ENCODE peak calls at places on chromosomes 13 and 19, in ten cellular contexts. E is heart right ventricle, H is heart left ventricle, J is fibroblast of lung, U is mesenchymal stem cell, P is iPS DF 6.9, F is endodermal cell, M is left lung, R is suprapubic skin, V is thoracic aorta. C is an unnamed sample. For H3K9me3, the result is how much of the 10 kb centered on the place peaks cover.

GRCh38 chr19:31118926-31119325 is 230.3 kb downstream of the TSHZ3 start:
- DNase-seq in F (no peak), H (no peak), P (no peak), V (no peak), R (no peak), E (no peak), J (no peak), M (no peak), U (peak), C (no peak)

GRCh38 chr19:14006766-14007562 is 844 bp upstream of the RFX1 start:
- DNase-seq in P (peak), J (no peak), V (no peak), H (no peak), R (peak), E (peak), F (peak), U (no peak), M (no peak), C (no peak)

GRCh38 chr13:105327727-105328126 is 1207.7 kb downstream of the EFNB2 start:
- DNase-seq in F (no peak), R (no peak), P (no peak), J (peak), U (peak), H (no peak), M (no peak), V (no peak), E (no peak), C (no peak)

GRCh38 chr13:42970824-42971669 is 21.0 kb downstream of the EPSTI1 start:
- DNase-seq in R (no peak), J (peak), V (no peak), P (no peak), F (peak), U (peak), H (no peak), M (no peak), E (no peak), C (no peak)

GRCh38 chr13:110249326-110249725 is 57.6 kb downstream of the COL4A1 start:
- DNase-seq in V (no peak), E (no peak), H (no peak), U (no peak), P (no peak), F (no peak), J (no peak), R (no peak), M (no peak), C (no peak)

GRCh38 chr19:48218964-48219363 is 36.7 kb downstream of the CARD8 start:
- DNase-seq in E (no peak), J (no peak), H (no peak), V (no peak), M (no peak), F (no peak), R (no peak), U (peak), P (no peak), C (no peak)

GRCh38 chr19:28878862-28879566 is 333.9 kb downstream of the UQCRFS1 start:
- DNase-seq in V (peak), J (peak), E (peak), F (peak), H (peak), M (peak), R (no peak), U (peak), P (peak), C (peak)

GRCh38 chr13:39952244-39953233 is 297.1 kb downstream of the COG6 start:
- DNase-seq in R (no peak), U (peak), M (no peak), E (no peak), H (no peak), J (peak), V (no peak), F (no peak), P (no peak), C (no peak)

GRCh38 chr13:102948006-102948405 is 102.2 kb downstream of the ERCC5 start:
- DNase-seq in M (no peak), H (no peak), R (no peak), P (no peak), J (peak), F (no peak), U (no peak), E (no peak), V (no peak), C (no peak)

GRCh38 chr13:53121879-53122278 is 93.3 kb downstream of the OLFM4 start:
- DNase-seq in V (no peak), P (no peak), R (no peak), E (no peak), J (no peak), F (no peak), U (no peak), H (no peak), M (no peak), C (no peak)

GRCh38 chr19:49114630-49115363 is 627 bp downstream of the LIN7B start:
- DNase-seq in F (peak), E (peak), R (no peak), M (peak), H (peak), P (no peak), V (no peak), U (peak), J (peak), C (no peak)

GRCh38 chr13:49608932-49609331 is 19.4 kb upstream of the ARL11 start:
- DNase-seq in J (no peak), R (no peak), V (no peak), U (no peak), F (no peak), H (no peak), E (no peak), P (no peak), M (no peak), C (no peak)

GRCh38 chr13:22126433-22127021 is 455.7 kb downstream of the FGF9 start:
- DNase-seq in J (no peak), U (no peak), P (no peak), R (no peak), M (no peak), E (no peak), H (no peak), V (no peak), F (no peak), C (no peak)

GRCh38 chr19:47379398-47379938 is 30.4 kb downstream of the DHX34 start:
- DNase-seq in E (no peak), U (no peak), F (no peak), J (no peak), P (no peak), M (no peak), H (no peak), V (no peak), R (no peak), C (no peak)

DNA sequence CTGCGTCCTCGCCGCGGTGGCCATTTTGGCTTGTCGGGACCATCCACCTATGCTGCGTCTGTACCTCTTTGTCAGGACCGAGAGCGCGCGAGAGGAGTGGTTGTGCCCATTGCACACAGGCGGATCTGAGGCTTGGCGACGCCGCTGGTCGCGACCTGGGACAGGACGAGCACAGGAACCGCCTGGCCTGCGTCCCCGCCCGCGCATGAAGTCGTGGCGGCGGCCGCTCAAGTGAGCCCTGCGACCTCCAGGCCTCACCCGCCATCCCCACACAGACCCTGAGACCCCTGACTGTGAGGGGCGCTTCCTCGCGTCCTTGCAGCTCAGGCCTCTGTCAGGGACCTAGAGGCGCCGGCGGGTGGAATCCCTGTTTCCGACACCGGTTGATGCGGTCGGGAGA is 16.8 kb downstream of the ZNF586 start:
- DNase-seq in M (no peak), F (no peak), V (no peak), H (no peak), R (no peak), P (no peak), E (no peak), J (no peak), U (no peak), C (no peak)
- H3K9me3 ChIP-seq in M (half or more), F (under half), V (half or more), H (under half), R (under half), P (under half), E (under half), J (under half), U (under half), C (under half)

GRCh38 chr13:94878721-94879120 is 166.4 kb upstream of the SOX21 start:
- DNase-seq in M (no peak), P (no peak), U (no peak), J (no peak), F (no peak), V (no peak), H (no peak), E (no peak), R (no peak), C (no peak)
- H3K9me3 ChIP-seq in M (under half), P (under half), U (under half), J (under half), F (under half), V (under half), H (under half), E (under half), R (under half), C (under half)

DNA sequence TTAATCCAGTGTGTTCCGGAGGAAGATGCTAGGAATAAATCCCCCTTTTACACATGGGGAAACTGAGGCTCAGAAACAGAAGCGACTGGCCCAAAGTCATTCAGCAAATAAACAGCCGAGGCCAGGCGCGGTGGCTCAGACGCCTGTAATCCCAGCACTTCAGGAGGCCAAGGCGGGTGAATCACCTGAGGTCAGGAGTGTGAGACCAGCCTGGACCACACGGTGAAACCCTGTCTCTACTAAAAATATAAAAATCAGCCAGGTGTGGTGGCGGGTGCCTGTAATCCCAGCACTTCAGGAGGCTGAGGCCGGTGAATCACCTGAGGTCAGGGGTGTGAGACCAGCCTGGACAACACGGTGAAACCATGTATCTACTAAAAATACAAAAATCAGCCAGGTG is 11.6 kb upstream of the PLIN3 start:
- DNase-seq in P (no peak), F (no peak), M (no peak), E (no peak), U (no peak), H (no peak), J (no peak), V (no peak), R (no peak), C (no peak)
- H3K9me3 ChIP-seq in P (under half), F (under half), M (under half), E (under half), U (under half), H (under half), J (under half), V (under half), R (under half), C (under half)

DNA sequence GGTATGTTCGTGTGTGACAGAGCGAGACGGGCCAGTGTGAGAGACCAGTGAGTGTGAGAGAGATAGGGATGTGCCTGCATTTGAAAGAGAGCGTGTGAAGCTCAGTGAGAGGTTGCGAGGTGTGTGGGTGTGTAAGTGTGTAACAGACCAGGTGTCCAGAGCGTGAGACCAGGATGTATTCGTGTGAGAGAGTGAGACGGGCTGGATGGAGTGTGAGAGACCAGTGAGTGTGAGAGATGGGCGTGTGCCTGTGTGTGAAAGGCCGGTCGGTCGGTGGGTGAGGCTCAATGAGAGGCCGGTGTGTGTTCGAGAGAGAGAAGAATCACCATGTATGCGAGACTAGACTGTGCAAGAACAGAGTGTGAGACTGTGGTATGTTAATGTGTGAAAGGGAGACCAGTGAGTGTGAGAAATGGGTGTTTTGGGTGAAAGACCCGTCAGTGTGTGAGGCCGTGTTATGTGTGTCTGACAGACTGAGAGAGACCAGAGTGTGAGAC is 675 bp downstream of the ZNF471 start:
- DNase-seq in P (no peak), F (no peak), U (no peak), R (no peak), J (no peak), M (no peak), H (no peak), E (no peak), V (no peak), C (no peak)
- H3K9me3 ChIP-seq in P (under half), F (half or more), U (under half), R (under half), J (under half), M (half or more), H (under half), E (under half), V (under half), C (under half)

GRCh38 chr19:20640545-20640944 is 20.8 kb downstream of the ZNF626 start:
- DNase-seq in R (no peak), P (no peak), J (no peak), H (no peak), V (no peak), M (no peak), F (no peak), U (no peak), E (no peak), C (no peak)
- H3K9me3 ChIP-seq in R (under half), P (under half), J (under half), H (under half), V (half or more), M (half or more), F (half or more), U (half or more), E (half or more), C (under half)

DNA sequence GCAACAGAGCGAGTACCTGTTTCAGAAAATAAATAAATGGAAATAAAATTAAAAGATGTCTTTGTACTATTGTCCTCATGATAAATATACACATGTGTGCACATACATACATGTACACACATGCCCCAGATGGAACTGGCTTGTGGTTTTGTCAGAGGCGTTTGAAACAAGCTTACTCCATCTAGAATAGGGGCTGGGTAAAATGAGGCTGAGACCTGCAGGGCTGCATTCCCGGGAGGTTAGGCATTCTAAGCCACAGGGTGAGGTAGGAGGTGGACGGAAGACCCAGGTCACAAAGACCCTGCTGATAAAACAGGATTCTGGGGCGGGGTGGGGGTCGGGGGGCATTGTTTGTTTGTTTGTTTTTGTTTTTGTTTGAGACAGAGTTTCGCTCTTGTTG is 8.1 kb upstream of the SIN3B start:
- DNase-seq in P (no peak), E (no peak), U (no peak), M (no peak), F (no peak), V (no peak), H (no peak), J (no peak), R (no peak), C (no peak)
- H3K9me3 ChIP-seq in P (under half), E (under half), U (under half), M (under half), F (under half), V (under half), H (under half), J (under half), R (under half), C (under half)

DNA sequence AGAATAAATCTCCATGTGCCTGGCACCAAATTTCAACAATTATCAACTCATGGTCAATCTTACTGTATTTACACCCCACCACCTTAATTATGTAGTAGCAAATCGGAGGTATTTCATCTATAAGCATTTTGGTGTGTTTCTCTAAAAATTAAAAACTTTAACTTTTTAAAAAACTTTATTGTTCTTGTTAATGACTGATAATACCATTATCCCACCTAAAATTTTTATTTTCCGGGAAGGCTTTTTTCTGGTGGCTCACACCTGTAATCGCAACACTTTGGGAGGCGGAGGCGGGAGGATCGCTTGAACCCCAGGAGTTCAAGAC is 453 bp upstream of the PDCD2L start:
- DNase-seq in P (no peak), H (no peak), E (no peak), V (no peak), M (no peak), U (no peak), R (no peak), J (no peak), F (no peak), C (no peak)
- H3K9me3 ChIP-seq in P (under half), H (under half), E (under half), V (under half), M (under half), U (under half), R (under half), J (under half), F (under half), C (under half)

GRCh38 chr19:20422216-20422615 is 143.4 kb downstream of the ZNF737 start:
- DNase-seq in U (no peak), F (no peak), M (no peak), H (no peak), R (no peak), P (no peak), J (no peak), E (no peak), V (no peak), C (no peak)
- H3K9me3 ChIP-seq in U (under half), F (under half), M (under half), H (under half), R (under half), P (under half), J (under half), E (under half), V (under half), C (under half)

GRCh38 chr13:112793545-112794445 is 104.0 kb downstream of the ATP11A start:
- DNase-seq in R (peak), J (no peak), F (no peak), M (no peak), P (no peak), H (no peak), E (no peak), U (no peak), V (no peak), C (no peak)
- H3K9me3 ChIP-seq in R (under half), J (under half), F (half or more), M (under half), P (under half), H (under half), E (under half), U (under half), V (under half), C (under half)

GRCh38 chr19:20197747-20198146 is 30.7 kb downstream of the ZNF486 start:
- DNase-seq in M (no peak), E (no peak), F (no peak), U (no peak), P (no peak), R (no peak), H (no peak), V (no peak), J (no peak), C (no peak)
- H3K9me3 ChIP-seq in M (half or more), E (under half), F (half or more), U (half or more), P (under half), R (under half), H (under half), V (half or more), J (under half), C (under half)

C was measured in T-helper 17 cell.